ENCODE peak calls at places on chromosomes 4 and X, in six cellular contexts. Z, G, E, R, N and V are unnamed samples.

GRCh38 chrX:129577473-129577872 is 37.4 kb downstream of the OCRL start:
- DNase-seq in Z (no peak), G (peak), E (no peak), R (no peak), N (peak), V (no peak)

GRCh38 chr4:186651624-186652023 is 72.0 kb downstream of the FAT1 start:
- DNase-seq in Z (no peak), G (peak), E (no peak), R (no peak), N (peak), V (no peak)

GRCh38 chrX:44674906-44675305 is 132.2 kb upstream of the FUNDC1 start:
- DNase-seq in Z (no peak), G (no peak), E (no peak), R (no peak), N (no peak), V (no peak)

GRCh38 chrX:10855845-10856244 is 235.5 kb upstream of the MID1 start:
- DNase-seq in Z (no peak), G (no peak), E (no peak), R (no peak), N (peak), V (no peak)

GRCh38 chr4:31183256-31183655 is 463.1 kb downstream of the PCDH7 start:
- DNase-seq in Z (no peak), G (no peak), E (no peak), R (no peak), N (no peak), V (no peak)

GRCh38 chr4:139030614-139031235 is 15.1 kb downstream of the NOCT start:
- DNase-seq in Z (peak), G (peak), E (peak), R (peak), N (peak), V (peak)

GRCh38 chr4:16608611-16609125 is 289.8 kb downstream of the LDB2 start:
- DNase-seq in Z (no peak), G (no peak), E (no peak), R (no peak), N (no peak), V (no peak)

GRCh38 chr4:13902141-13902540 is 274.6 kb upstream of the BOD1L1 start:
- DNase-seq in Z (no peak), G (no peak), E (no peak), R (no peak), N (no peak), V (no peak)

GRCh38 chr4:122603156-122603574 is 17.7 kb downstream of the IL21 start:
- DNase-seq in Z (no peak), G (peak), E (no peak), R (no peak), N (no peak), V (no peak)

GRCh38 chr4:67250497-67250896 is 294.8 kb downstream of the CENPC start:
- DNase-seq in Z (no peak), G (no peak), E (no peak), R (no peak), N (no peak), V (no peak)

GRCh38 chrX:119692241-119693031 is 532 bp downstream of the SEPTIN6 start:
- DNase-seq in Z (no peak), G (peak), E (peak), R (peak), N (peak), V (peak)

GRCh38 chrX:40167240-40168182 is 69.8 kb upstream of the BCOR start:
- DNase-seq in Z (no peak), G (no peak), E (no peak), R (no peak), N (no peak), V (peak)

GRCh38 chr4:41632481-41633073 is 94.6 kb downstream of the LIMCH1 start:
- DNase-seq in Z (no peak), G (no peak), E (no peak), R (no peak), N (no peak), V (no peak)

GRCh38 chr4:79584902-79585301 is 176.9 kb upstream of the GK2 start:
- DNase-seq in Z (no peak), G (no peak), E (no peak), R (no peak), N (no peak), V (no peak)

GRCh38 chr4:19806865-19807264 is 444.8 kb upstream of the SLIT2 start:
- DNase-seq in Z (no peak), G (no peak), E (no peak), R (no peak), N (no peak), V (no peak)

GRCh38 chrX:118496763-118497079 is 1.1 kb downstream of the DOCK11 start:
- DNase-seq in Z (no peak), G (no peak), E (no peak), R (no peak), N (no peak), V (no peak)

GRCh38 chrX:120559799-120560198 is 963 bp downstream of the CUL4B start:
- DNase-seq in Z (no peak), G (no peak), E (no peak), R (peak), N (peak), V (no peak)

GRCh38 chrX:147602297-147602696 is 309.4 kb upstream of the FMR1 start:
- DNase-seq in Z (no peak), G (no peak), E (no peak), R (no peak), N (no peak), V (no peak)

GRCh38 chrX:63661676-63662075 is 123.3 kb downstream of the ARHGEF9 start:
- DNase-seq in Z (no peak), G (peak), E (no peak), R (no peak), N (peak), V (no peak)

GRCh38 chr4:83961575-83961974 is 425.7 kb downstream of the GPAT3 start:
- DNase-seq in Z (no peak), G (no peak), E (no peak), R (no peak), N (peak), V (no peak)

GRCh38 chr4:139018971-139019758 is 3.6 kb downstream of the NOCT start:
- DNase-seq in Z (no peak), G (peak), E (no peak), R (no peak), N (no peak), V (no peak)

GRCh38 chr4:2407991-2408342 is 10.5 kb downstream of the ZFYVE28 start:
- DNase-seq in Z (no peak), G (no peak), E (no peak), R (no peak), N (no peak), V (no peak)

GRCh38 chrX:79182616-79183015 is 38.1 kb downstream of the GPR174 start:
- DNase-seq in Z (no peak), G (no peak), E (no peak), R (no peak), N (no peak), V (no peak)

GRCh38 chr4:58936436-58936835 is 1826.3 kb upstream of the IGFBP7 start:
- DNase-seq in Z (no peak), G (no peak), E (no peak), R (no peak), N (no peak), V (no peak)

GRCh38 chr4:41437264-41437566 is 100.7 kb upstream of the LIMCH1 start:
- DNase-seq in Z (no peak), G (no peak), E (no peak), R (no peak), N (no peak), V (no peak)

GRCh38 chrX:13487731-13488505 is 81.5 kb upstream of the EGFL6 start:
- DNase-seq in Z (peak), G (peak), E (no peak), R (peak), N (peak), V (peak)

GRCh38 chr4:161948026-161948770 is 215.6 kb downstream of the FSTL5 start:
- DNase-seq in Z (no peak), G (no peak), E (no peak), R (no peak), N (no peak), V (no peak)

GRCh38 chr4:858136-858535 is 32.2 kb upstream of the CPLX1 start:
- DNase-seq in Z (no peak), G (no peak), E (no peak), R (no peak), N (no peak), V (no peak)

GRCh38 chr4:150826302-150826701 is 188.8 kb downstream of the LRBA start:
- DNase-seq in Z (no peak), G (no peak), E (no peak), R (no peak), N (no peak), V (no peak)

GRCh38 chr4:150822407-150822806 is 192.7 kb downstream of the LRBA start:
- DNase-seq in Z (peak), G (no peak), E (no peak), R (no peak), N (no peak), V (no peak)

GRCh38 chr4:150821641-150822040 is 193.4 kb downstream of the LRBA start:
- DNase-seq in Z (no peak), G (no peak), E (no peak), R (no peak), N (no peak), V (no peak)

GRCh38 chr4:150828159-150828558 is 186.9 kb downstream of the LRBA start:
- DNase-seq in Z (no peak), G (no peak), E (no peak), R (peak), N (no peak), V (no peak)

GRCh38 chr4:150827226-150827625 is 187.9 kb downstream of the LRBA start:
- DNase-seq in Z (no peak), G (no peak), E (no peak), R (no peak), N (no peak), V (no peak)
- H3K27ac ChIP-seq in Z (no peak), G (no peak), E (no peak), R (no peak), N (no peak), V (no peak)

DNA sequence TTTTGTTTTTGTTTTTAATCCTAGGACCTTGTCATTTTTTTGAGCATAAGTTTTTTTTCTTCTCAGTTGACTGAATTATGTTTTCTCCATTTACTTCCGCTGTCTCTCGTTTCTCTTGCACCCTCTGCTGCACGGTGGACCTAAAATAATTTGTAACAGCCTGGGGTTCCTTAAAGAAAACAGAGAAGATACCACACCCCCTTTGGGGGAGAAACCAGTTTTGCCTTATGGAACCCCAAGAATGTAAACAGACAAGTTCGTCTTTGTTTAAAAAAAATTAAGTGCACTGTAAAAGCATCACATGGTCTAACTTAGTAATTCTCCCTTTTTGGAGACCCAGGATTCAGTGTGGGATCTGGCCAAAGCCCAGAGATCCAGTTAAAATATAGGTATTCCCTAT is 32.8 kb upstream of the MAGEA4 start:
- DNase-seq in Z (no peak), G (no peak), E (no peak), R (no peak), N (no peak), V (no peak)
- H3K27ac ChIP-seq in Z (no peak), G (no peak), E (no peak), R (no peak), N (no peak), V (no peak)

DNA sequence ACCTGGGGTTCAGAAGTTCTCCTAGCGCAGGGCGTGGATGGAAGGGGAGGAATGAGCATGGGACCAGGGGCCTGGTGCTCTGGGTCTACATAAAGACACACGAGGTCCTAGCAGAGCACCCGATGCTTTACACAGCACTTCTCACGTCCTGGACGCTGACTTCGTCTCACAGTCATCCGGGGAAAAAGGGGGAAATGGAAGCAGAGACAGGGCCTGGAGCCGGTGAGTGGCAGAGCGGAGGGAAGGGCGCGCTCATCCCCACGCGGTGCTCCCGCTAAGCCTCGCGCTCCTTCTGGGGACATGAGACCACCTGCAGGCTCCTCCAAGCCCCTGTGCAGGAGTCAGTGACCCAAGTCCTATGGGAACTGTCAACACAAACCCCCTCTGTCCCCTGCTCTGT is 157.7 kb downstream of the AFAP1 start:
- DNase-seq in Z (no peak), G (no peak), E (no peak), R (no peak), N (no peak), V (no peak)
- H3K27ac ChIP-seq in Z (no peak), G (peak), E (peak), R (no peak), N (peak), V (no peak)

GRCh38 chr4:137707221-137707620 is 174.9 kb upstream of the PCDH18 start:
- DNase-seq in Z (no peak), G (peak), E (no peak), R (no peak), N (peak), V (no peak)

GRCh38 chr4:137707626-137708025 is 175.3 kb upstream of the PCDH18 start:
- DNase-seq in Z (no peak), G (peak), E (no peak), R (no peak), N (peak), V (no peak)

GRCh38 chr4:137700751-137701150 is 168.5 kb upstream of the PCDH18 start:
- DNase-seq in Z (no peak), G (no peak), E (no peak), R (no peak), N (no peak), V (no peak)

GRCh38 chr4:137703225-137703624 is 170.9 kb upstream of the PCDH18 start:
- DNase-seq in Z (no peak), G (peak), E (no peak), R (no peak), N (no peak), V (no peak)

GRCh38 chr4:137705171-137705783 is 173.0 kb upstream of the PCDH18 start:
- DNase-seq in Z (no peak), G (peak), E (no peak), R (no peak), N (peak), V (no peak)
- H3K27ac ChIP-seq in Z (no peak), G (peak), E (peak), R (no peak), N (peak), V (no peak)

DNA sequence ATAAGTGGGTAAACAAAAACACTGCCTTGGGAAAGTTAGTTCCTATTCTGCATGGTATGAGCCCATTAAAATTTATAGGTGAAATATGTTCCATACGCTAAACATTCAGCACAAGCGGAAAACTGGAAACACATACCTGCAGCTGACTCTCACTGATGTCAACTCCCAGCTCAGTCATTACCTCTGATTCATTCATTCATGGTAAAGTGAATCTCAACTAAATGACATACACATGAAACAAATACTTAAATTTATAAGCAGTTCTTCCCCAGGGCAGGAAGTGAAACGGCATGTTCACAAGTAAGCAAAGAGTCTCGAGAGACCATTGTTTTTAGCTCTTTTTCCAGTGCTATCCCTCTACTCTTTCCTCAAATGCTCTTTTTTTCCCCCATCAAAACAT is 1.6 kb downstream of the SLC10A6 start:
- DNase-seq in Z (no peak), G (no peak), E (no peak), R (no peak), N (no peak), V (no peak)
- H3K27ac ChIP-seq in Z (no peak), G (no peak), E (no peak), R (no peak), N (no peak), V (no peak)

DNA sequence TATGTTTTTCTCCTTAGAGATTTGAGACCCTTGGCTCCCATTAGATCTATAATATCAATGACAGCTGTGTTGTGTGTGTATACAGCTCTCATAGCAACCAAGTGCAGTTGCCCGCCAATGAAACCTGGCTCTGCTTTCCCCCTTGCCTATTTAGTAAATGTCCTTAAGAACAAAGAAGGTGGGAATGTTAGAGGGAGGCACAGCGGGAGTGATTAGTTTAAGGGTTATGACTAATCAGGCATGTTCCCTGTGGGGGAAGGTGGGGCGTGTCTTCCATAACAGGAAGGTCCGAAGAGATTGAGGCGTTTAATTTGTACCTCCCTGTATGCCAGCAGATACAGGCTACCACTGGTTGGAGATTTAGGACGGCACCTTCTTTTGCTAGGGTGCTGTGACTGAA is 100.5 kb upstream of the TBC1D9 start:
- DNase-seq in Z (no peak), G (peak), E (no peak), R (no peak), N (peak), V (no peak)
- H3K27ac ChIP-seq in Z (no peak), G (no peak), E (no peak), R (no peak), N (no peak), V (no peak)